ENCODE peak calls at places on chromosomes 16 and 17, in eight cellular contexts. One of them, this sample, is unnamed.

GRCh38 chr16:89246903-89247733 is 29.6 kb downstream of the ZNF778 start:
- DNase-seq in NCI-H774: peak; percentile 61
- DNase-seq in activated gamma-delta T cell treated with anti-CD3 and anti-CD28 coated beads, Interleukin-2, amount 50 U/mL, for 16 hours: peak; percentile 95
- DNase-seq in brain microvascular endothelial cell: peak; percentile 55
- DNase-seq in GM19239: peak; percentile 91
- DNase-seq in NCI-H2227 treated with DMSO at 0.1 percent for 48 hours: peak; percentile 55
- DNase-seq in WERI-Rb-1: no peak
- DNase-seq in epithelial cell of esophagus: peak; percentile 88
- DNase-seq in this sample: peak; percentile 50

GRCh38 chr16:66444049-66444481 is 17.0 kb downstream of the BEAN1 start:
- DNase-seq in NCI-H774: no peak
- DNase-seq in activated gamma-delta T cell treated with anti-CD3 and anti-CD28 coated beads, Interleukin-2, amount 50 U/mL, for 16 hours: no peak
- DNase-seq in brain microvascular endothelial cell: no peak
- DNase-seq in GM19239: no peak
- DNase-seq in NCI-H2227 treated with DMSO at 0.1 percent for 48 hours: no peak
- DNase-seq in WERI-Rb-1: peak; percentile 33
- DNase-seq in epithelial cell of esophagus: no peak
- DNase-seq in this sample: no peak

GRCh38 chr16:87435399-87436224 is 43.5 kb downstream of the MAP1LC3B start:
- DNase-seq in NCI-H774: no peak
- DNase-seq in activated gamma-delta T cell treated with anti-CD3 and anti-CD28 coated beads, Interleukin-2, amount 50 U/mL, for 16 hours: no peak
- DNase-seq in brain microvascular endothelial cell: peak; percentile 65
- DNase-seq in GM19239: no peak
- DNase-seq in NCI-H2227 treated with DMSO at 0.1 percent for 48 hours: no peak
- DNase-seq in WERI-Rb-1: no peak
- DNase-seq in epithelial cell of esophagus: peak; percentile 43
- DNase-seq in this sample: no peak

GRCh38 chr17:82414548-82415281 is 3.4 kb upstream of the HEXD start:
- DNase-seq in NCI-H774: no peak
- DNase-seq in activated gamma-delta T cell treated with anti-CD3 and anti-CD28 coated beads, Interleukin-2, amount 50 U/mL, for 16 hours: peak; percentile 58
- DNase-seq in brain microvascular endothelial cell: peak; percentile 52
- DNase-seq in GM19239: peak; percentile 70
- DNase-seq in NCI-H2227 treated with DMSO at 0.1 percent for 48 hours: peak; percentile 27
- DNase-seq in WERI-Rb-1: peak; percentile 85
- DNase-seq in epithelial cell of esophagus: peak; percentile 68
- DNase-seq in this sample: peak; percentile 45

GRCh38 chr17:44222112-44222869 is 2.8 kb upstream of the UBTF start:
- DNase-seq in NCI-H774: peak; percentile 80
- DNase-seq in activated gamma-delta T cell treated with anti-CD3 and anti-CD28 coated beads, Interleukin-2, amount 50 U/mL, for 16 hours: no peak
- DNase-seq in brain microvascular endothelial cell: peak; percentile 59
- DNase-seq in GM19239: no peak
- DNase-seq in NCI-H2227 treated with DMSO at 0.1 percent for 48 hours: peak; percentile 86
- DNase-seq in WERI-Rb-1: peak; percentile 83
- DNase-seq in epithelial cell of esophagus: peak; percentile 62
- DNase-seq in this sample: peak; percentile 69

GRCh38 chr17:74599023-74599399 is 6.9 kb upstream of the CD300LD start:
- DNase-seq in NCI-H774: no peak
- DNase-seq in activated gamma-delta T cell treated with anti-CD3 and anti-CD28 coated beads, Interleukin-2, amount 50 U/mL, for 16 hours: no peak
- DNase-seq in brain microvascular endothelial cell: no peak
- DNase-seq in GM19239: no peak
- DNase-seq in NCI-H2227 treated with DMSO at 0.1 percent for 48 hours: no peak
- DNase-seq in WERI-Rb-1: no peak
- DNase-seq in epithelial cell of esophagus: no peak
- DNase-seq in this sample: no peak

GRCh38 chr16:23379707-23380106 is 73.3 kb downstream of the COG7 start:
- DNase-seq in NCI-H774: no peak
- DNase-seq in activated gamma-delta T cell treated with anti-CD3 and anti-CD28 coated beads, Interleukin-2, amount 50 U/mL, for 16 hours: no peak
- DNase-seq in brain microvascular endothelial cell: no peak
- DNase-seq in GM19239: no peak
- DNase-seq in NCI-H2227 treated with DMSO at 0.1 percent for 48 hours: no peak
- DNase-seq in WERI-Rb-1: no peak
- DNase-seq in epithelial cell of esophagus: no peak
- DNase-seq in this sample: no peak

GRCh38 chr17:37519241-37519985 is 29.7 kb downstream of the DUSP14 start:
- DNase-seq in NCI-H774: no peak
- DNase-seq in activated gamma-delta T cell treated with anti-CD3 and anti-CD28 coated beads, Interleukin-2, amount 50 U/mL, for 16 hours: no peak
- DNase-seq in brain microvascular endothelial cell: no peak
- DNase-seq in GM19239: no peak
- DNase-seq in NCI-H2227 treated with DMSO at 0.1 percent for 48 hours: no peak
- DNase-seq in WERI-Rb-1: no peak
- DNase-seq in epithelial cell of esophagus: no peak
- DNase-seq in this sample: no peak

GRCh38 chr17:42456223-42457106 is 2.2 kb upstream of the ATP6V0A1 start:
- DNase-seq in NCI-H774: no peak
- DNase-seq in activated gamma-delta T cell treated with anti-CD3 and anti-CD28 coated beads, Interleukin-2, amount 50 U/mL, for 16 hours: no peak
- DNase-seq in brain microvascular endothelial cell: no peak
- DNase-seq in GM19239: no peak
- DNase-seq in NCI-H2227 treated with DMSO at 0.1 percent for 48 hours: no peak
- DNase-seq in WERI-Rb-1: no peak
- DNase-seq in epithelial cell of esophagus: peak; percentile 61
- DNase-seq in this sample: no peak

GRCh38 chr16:86026916-86027315 is 128.0 kb downstream of the IRF8 start:
- DNase-seq in NCI-H774: no peak
- DNase-seq in activated gamma-delta T cell treated with anti-CD3 and anti-CD28 coated beads, Interleukin-2, amount 50 U/mL, for 16 hours: no peak
- DNase-seq in brain microvascular endothelial cell: no peak
- DNase-seq in GM19239: no peak
- DNase-seq in NCI-H2227 treated with DMSO at 0.1 percent for 48 hours: no peak
- DNase-seq in WERI-Rb-1: no peak
- DNase-seq in epithelial cell of esophagus: no peak
- DNase-seq in this sample: no peak

GRCh38 chr17:6919158-6919557 is 76.7 kb upstream of the ALOX12 start:
- DNase-seq in NCI-H774: no peak
- DNase-seq in activated gamma-delta T cell treated with anti-CD3 and anti-CD28 coated beads, Interleukin-2, amount 50 U/mL, for 16 hours: no peak
- DNase-seq in brain microvascular endothelial cell: no peak
- DNase-seq in GM19239: no peak
- DNase-seq in NCI-H2227 treated with DMSO at 0.1 percent for 48 hours: no peak
- DNase-seq in WERI-Rb-1: no peak
- DNase-seq in epithelial cell of esophagus: no peak
- DNase-seq in this sample: no peak

GRCh38 chr17:64401941-64402340 is 11.3 kb upstream of the PECAM1 start:
- DNase-seq in NCI-H774: no peak
- DNase-seq in activated gamma-delta T cell treated with anti-CD3 and anti-CD28 coated beads, Interleukin-2, amount 50 U/mL, for 16 hours: no peak
- DNase-seq in brain microvascular endothelial cell: no peak
- DNase-seq in GM19239: no peak
- DNase-seq in NCI-H2227 treated with DMSO at 0.1 percent for 48 hours: no peak
- DNase-seq in WERI-Rb-1: no peak
- DNase-seq in epithelial cell of esophagus: no peak
- DNase-seq in this sample: no peak

GRCh38 chr17:61007980-61008379 is 330.3 kb downstream of the BCAS3 start:
- DNase-seq in NCI-H774: no peak
- DNase-seq in activated gamma-delta T cell treated with anti-CD3 and anti-CD28 coated beads, Interleukin-2, amount 50 U/mL, for 16 hours: no peak
- DNase-seq in brain microvascular endothelial cell: peak; percentile 21
- DNase-seq in GM19239: no peak
- DNase-seq in NCI-H2227 treated with DMSO at 0.1 percent for 48 hours: no peak
- DNase-seq in WERI-Rb-1: no peak
- DNase-seq in epithelial cell of esophagus: no peak
- DNase-seq in this sample: no peak

GRCh38 chr17:29368926-29369325 is 21.2 kb upstream of the TAOK1 start:
- DNase-seq in NCI-H774: no peak
- DNase-seq in activated gamma-delta T cell treated with anti-CD3 and anti-CD28 coated beads, Interleukin-2, amount 50 U/mL, for 16 hours: no peak
- DNase-seq in brain microvascular endothelial cell: peak; percentile 66
- DNase-seq in GM19239: no peak
- DNase-seq in NCI-H2227 treated with DMSO at 0.1 percent for 48 hours: no peak
- DNase-seq in WERI-Rb-1: no peak
- DNase-seq in epithelial cell of esophagus: no peak
- DNase-seq in this sample: no peak

GRCh38 chr17:59825533-59826316 is 67.0 kb downstream of the TUBD1 start:
- DNase-seq in NCI-H774: no peak
- DNase-seq in activated gamma-delta T cell treated with anti-CD3 and anti-CD28 coated beads, Interleukin-2, amount 50 U/mL, for 16 hours: no peak
- DNase-seq in brain microvascular endothelial cell: peak; percentile 80
- DNase-seq in GM19239: no peak
- DNase-seq in NCI-H2227 treated with DMSO at 0.1 percent for 48 hours: no peak
- DNase-seq in WERI-Rb-1: no peak
- DNase-seq in epithelial cell of esophagus: peak; percentile 61
- DNase-seq in this sample: no peak

GRCh38 chr16:56861092-56861610 is 3.9 kb upstream of the SLC12A3 start:
- DNase-seq in NCI-H774: no peak
- DNase-seq in activated gamma-delta T cell treated with anti-CD3 and anti-CD28 coated beads, Interleukin-2, amount 50 U/mL, for 16 hours: no peak
- DNase-seq in brain microvascular endothelial cell: no peak
- DNase-seq in GM19239: no peak
- DNase-seq in NCI-H2227 treated with DMSO at 0.1 percent for 48 hours: no peak
- DNase-seq in WERI-Rb-1: peak; percentile 74
- DNase-seq in epithelial cell of esophagus: no peak
- DNase-seq in this sample: no peak

GRCh38 chr17:44766409-44767038 is 7.7 kb downstream of the ADAM11 start:
- DNase-seq in NCI-H774: no peak
- DNase-seq in activated gamma-delta T cell treated with anti-CD3 and anti-CD28 coated beads, Interleukin-2, amount 50 U/mL, for 16 hours: no peak
- DNase-seq in brain microvascular endothelial cell: no peak
- DNase-seq in GM19239: no peak
- DNase-seq in NCI-H2227 treated with DMSO at 0.1 percent for 48 hours: no peak
- DNase-seq in WERI-Rb-1: no peak
- DNase-seq in epithelial cell of esophagus: no peak
- DNase-seq in this sample: no peak

GRCh38 chr17:61253293-61253801 is 146.3 kb upstream of the TBX2 start:
- DNase-seq in NCI-H774: no peak
- DNase-seq in activated gamma-delta T cell treated with anti-CD3 and anti-CD28 coated beads, Interleukin-2, amount 50 U/mL, for 16 hours: no peak
- DNase-seq in brain microvascular endothelial cell: no peak
- DNase-seq in GM19239: no peak
- DNase-seq in NCI-H2227 treated with DMSO at 0.1 percent for 48 hours: no peak
- DNase-seq in WERI-Rb-1: no peak
- DNase-seq in epithelial cell of esophagus: no peak
- DNase-seq in this sample: no peak

GRCh38 chr17:11495616-11496015 is 102.7 kb upstream of the DNAH9 start:
- DNase-seq in NCI-H774: no peak
- DNase-seq in activated gamma-delta T cell treated with anti-CD3 and anti-CD28 coated beads, Interleukin-2, amount 50 U/mL, for 16 hours: no peak
- DNase-seq in brain microvascular endothelial cell: no peak
- DNase-seq in GM19239: no peak
- DNase-seq in NCI-H2227 treated with DMSO at 0.1 percent for 48 hours: no peak
- DNase-seq in WERI-Rb-1: no peak
- DNase-seq in epithelial cell of esophagus: no peak
- DNase-seq in this sample: no peak

GRCh38 chr16:84504420-84505248 is at the start of gene MEAK7:
- DNase-seq in NCI-H774: no peak
- DNase-seq in activated gamma-delta T cell treated with anti-CD3 and anti-CD28 coated beads, Interleukin-2, amount 50 U/mL, for 16 hours: peak; percentile 92
- DNase-seq in brain microvascular endothelial cell: peak; percentile 98
- DNase-seq in GM19239: peak; percentile 89
- DNase-seq in NCI-H2227 treated with DMSO at 0.1 percent for 48 hours: peak; percentile 84
- DNase-seq in WERI-Rb-1: peak; percentile 93
- DNase-seq in epithelial cell of esophagus: peak; percentile 99
- DNase-seq in this sample: peak; percentile 95

GRCh38 chr16:72042157-72042660 is 12.1 kb upstream of the HP start:
- DNase-seq in NCI-H774: peak; percentile 0
- DNase-seq in activated gamma-delta T cell treated with anti-CD3 and anti-CD28 coated beads, Interleukin-2, amount 50 U/mL, for 16 hours: no peak
- DNase-seq in brain microvascular endothelial cell: no peak
- DNase-seq in GM19239: no peak
- DNase-seq in NCI-H2227 treated with DMSO at 0.1 percent for 48 hours: no peak
- DNase-seq in WERI-Rb-1: no peak
- DNase-seq in epithelial cell of esophagus: no peak
- DNase-seq in this sample: no peak

GRCh38 chr17:5516060-5516792 is 29.9 kb downstream of the MIS12 start:
- DNase-seq in NCI-H774: no peak
- DNase-seq in activated gamma-delta T cell treated with anti-CD3 and anti-CD28 coated beads, Interleukin-2, amount 50 U/mL, for 16 hours: no peak
- DNase-seq in brain microvascular endothelial cell: peak; percentile 96
- DNase-seq in GM19239: no peak
- DNase-seq in NCI-H2227 treated with DMSO at 0.1 percent for 48 hours: no peak
- DNase-seq in WERI-Rb-1: no peak
- DNase-seq in epithelial cell of esophagus: peak; percentile 87
- DNase-seq in this sample: no peak

GRCh38 chr16:27853651-27854050 is 209.9 kb downstream of the GSG1L start:
- DNase-seq in NCI-H774: no peak
- DNase-seq in activated gamma-delta T cell treated with anti-CD3 and anti-CD28 coated beads, Interleukin-2, amount 50 U/mL, for 16 hours: no peak
- DNase-seq in brain microvascular endothelial cell: no peak
- DNase-seq in GM19239: no peak
- DNase-seq in NCI-H2227 treated with DMSO at 0.1 percent for 48 hours: no peak
- DNase-seq in WERI-Rb-1: no peak
- DNase-seq in epithelial cell of esophagus: no peak
- DNase-seq in this sample: no peak

GRCh38 chr17:29570521-29570920 is 2.0 kb downstream of the TP53I13 start:
- DNase-seq in NCI-H774: no peak
- DNase-seq in activated gamma-delta T cell treated with anti-CD3 and anti-CD28 coated beads, Interleukin-2, amount 50 U/mL, for 16 hours: no peak
- DNase-seq in brain microvascular endothelial cell: no peak
- DNase-seq in GM19239: no peak
- DNase-seq in NCI-H2227 treated with DMSO at 0.1 percent for 48 hours: no peak
- DNase-seq in WERI-Rb-1: no peak
- DNase-seq in epithelial cell of esophagus: no peak
- DNase-seq in this sample: no peak

GRCh38 chr17:78327880-78328279 is 32.0 kb downstream of the SOCS3 start:
- DNase-seq in NCI-H774: no peak
- DNase-seq in activated gamma-delta T cell treated with anti-CD3 and anti-CD28 coated beads, Interleukin-2, amount 50 U/mL, for 16 hours: no peak
- DNase-seq in brain microvascular endothelial cell: no peak
- DNase-seq in GM19239: no peak
- DNase-seq in NCI-H2227 treated with DMSO at 0.1 percent for 48 hours: no peak
- DNase-seq in WERI-Rb-1: no peak
- DNase-seq in epithelial cell of esophagus: no peak
- DNase-seq in this sample: no peak

GRCh38 chr16:63890072-63890471 is 1231.8 kb downstream of the CDH11 start:
- DNase-seq in NCI-H774: no peak
- DNase-seq in activated gamma-delta T cell treated with anti-CD3 and anti-CD28 coated beads, Interleukin-2, amount 50 U/mL, for 16 hours: no peak
- DNase-seq in brain microvascular endothelial cell: peak; percentile 24
- DNase-seq in GM19239: no peak
- DNase-seq in NCI-H2227 treated with DMSO at 0.1 percent for 48 hours: no peak
- DNase-seq in WERI-Rb-1: no peak
- DNase-seq in epithelial cell of esophagus: peak; percentile 64
- DNase-seq in this sample: no peak

GRCh38 chr16:28063047-28063521 is 430 bp downstream of the GSG1L start:
- DNase-seq in NCI-H774: no peak
- DNase-seq in activated gamma-delta T cell treated with anti-CD3 and anti-CD28 coated beads, Interleukin-2, amount 50 U/mL, for 16 hours: no peak
- DNase-seq in brain microvascular endothelial cell: no peak
- DNase-seq in GM19239: no peak
- DNase-seq in NCI-H2227 treated with DMSO at 0.1 percent for 48 hours: no peak
- DNase-seq in WERI-Rb-1: no peak
- DNase-seq in epithelial cell of esophagus: no peak
- DNase-seq in this sample: no peak

GRCh38 chr17:75340636-75341035 is 51.4 kb upstream of the SLC25A19 start:
- DNase-seq in NCI-H774: no peak
- DNase-seq in activated gamma-delta T cell treated with anti-CD3 and anti-CD28 coated beads, Interleukin-2, amount 50 U/mL, for 16 hours: no peak
- DNase-seq in brain microvascular endothelial cell: no peak
- DNase-seq in GM19239: no peak
- DNase-seq in NCI-H2227 treated with DMSO at 0.1 percent for 48 hours: no peak
- DNase-seq in WERI-Rb-1: no peak
- DNase-seq in epithelial cell of esophagus: no peak
- DNase-seq in this sample: no peak

GRCh38 chr16:72013888-72014538 is 5.5 kb downstream of the DHODH start:
- DNase-seq in NCI-H774: no peak
- DNase-seq in activated gamma-delta T cell treated with anti-CD3 and anti-CD28 coated beads, Interleukin-2, amount 50 U/mL, for 16 hours: no peak
- DNase-seq in brain microvascular endothelial cell: peak; percentile 3
- DNase-seq in GM19239: no peak
- DNase-seq in NCI-H2227 treated with DMSO at 0.1 percent for 48 hours: peak; percentile 5
- DNase-seq in WERI-Rb-1: no peak
- DNase-seq in epithelial cell of esophagus: no peak
- DNase-seq in this sample: no peak

GRCh38 chr16:12586701-12587100 is 217.0 kb downstream of the CPPED1 start:
- DNase-seq in NCI-H774: no peak
- DNase-seq in activated gamma-delta T cell treated with anti-CD3 and anti-CD28 coated beads, Interleukin-2, amount 50 U/mL, for 16 hours: no peak
- DNase-seq in brain microvascular endothelial cell: no peak
- DNase-seq in GM19239: no peak
- DNase-seq in NCI-H2227 treated with DMSO at 0.1 percent for 48 hours: no peak
- DNase-seq in WERI-Rb-1: no peak
- DNase-seq in epithelial cell of esophagus: no peak
- DNase-seq in this sample: no peak

GRCh38 chr17:43372273-43372911 is 26.4 kb upstream of the ARL4D start:
- DNase-seq in NCI-H774: no peak
- DNase-seq in activated gamma-delta T cell treated with anti-CD3 and anti-CD28 coated beads, Interleukin-2, amount 50 U/mL, for 16 hours: no peak
- DNase-seq in brain microvascular endothelial cell: no peak
- DNase-seq in GM19239: no peak
- DNase-seq in NCI-H2227 treated with DMSO at 0.1 percent for 48 hours: no peak
- DNase-seq in WERI-Rb-1: no peak
- DNase-seq in epithelial cell of esophagus: no peak
- DNase-seq in this sample: no peak

GRCh38 chr16:57893217-57893558 is 77.7 kb downstream of the CNGB1 start:
- DNase-seq in NCI-H774: no peak
- DNase-seq in activated gamma-delta T cell treated with anti-CD3 and anti-CD28 coated beads, Interleukin-2, amount 50 U/mL, for 16 hours: no peak
- DNase-seq in brain microvascular endothelial cell: no peak
- DNase-seq in GM19239: no peak
- DNase-seq in NCI-H2227 treated with DMSO at 0.1 percent for 48 hours: no peak
- DNase-seq in WERI-Rb-1: no peak
- DNase-seq in epithelial cell of esophagus: no peak
- DNase-seq in this sample: no peak

This sample was measured in NCI-H510A treated with DMSO at 0.1 percent for 48 hours.